ENCODE peak calls at places on chromosome 21, in four cellular contexts. V is IMR-90, B is K562, Y is GM12878. X is an unnamed sample.

GRCh38 chr21:33662046-33662445 is 19.7 kb downstream of the ITSN1 start:
- DNase-seq in V (no peak), B (no peak), Y (no peak), X (no peak)

GRCh38 chr21:33914188-33914587 is 1.4 kb downstream of the ATP5PO start:
- DNase-seq in V (no peak), B (no peak), Y (no peak), X (no peak)

GRCh38 chr21:30463713-30464112 is 16.5 kb downstream of the KRTAP19-1 start:
- DNase-seq in V (no peak), B (peak), Y (no peak), X (no peak)

GRCh38 chr21:17736072-17736471 is 83.1 kb downstream of the C21orf91 start:
- DNase-seq in V (no peak), B (no peak), Y (no peak), X (no peak)

GRCh38 chr21:32733356-32733755 is 5.5 kb upstream of the SYNJ1 start:
- DNase-seq in V (no peak), B (no peak), Y (no peak), X (no peak)

GRCh38 chr21:34602061-34602460 is 12.9 kb downstream of the RCAN1 start:
- DNase-seq in V (no peak), B (no peak), Y (no peak), X (no peak)

GRCh38 chr21:17598437-17598836 is 14.3 kb downstream of the BTG3 start:
- DNase-seq in V (no peak), B (no peak), Y (no peak), X (no peak)

GRCh38 chr21:34980423-34981115 is 68.5 kb downstream of the RUNX1 start:
- DNase-seq in V (no peak), B (no peak), Y (no peak), X (no peak)

GRCh38 chr21:16330340-16331319 is 600.8 kb downstream of the USP25 start:
- DNase-seq in V (peak), B (no peak), Y (no peak), X (peak)

GRCh38 chr21:33078907-33079582 is 9.1 kb downstream of the OLIG1 start:
- DNase-seq in V (peak), B (peak), Y (peak), X (peak)

GRCh38 chr21:16046625-16047340 is 317.0 kb downstream of the USP25 start:
- DNase-seq in V (peak), B (no peak), Y (no peak), X (peak)

GRCh38 chr21:32083175-32083574 is 195.7 kb downstream of the MIS18A start:
- DNase-seq in V (peak), B (no peak), Y (no peak), X (no peak)

GRCh38 chr21:30598802-30599201 is at the start of gene KRTAP6-2:
- DNase-seq in V (no peak), B (no peak), Y (no peak), X (no peak)

GRCh38 chr21:32994305-32994704 is 31.4 kb upstream of the OLIG2 start:
- DNase-seq in V (peak), B (peak), Y (no peak), X (no peak)

GRCh38 chr21:23887709-23888303 is 1719.5 kb downstream of the MRPL39 start:
- DNase-seq in V (no peak), B (no peak), Y (no peak), X (no peak)

GRCh38 chr21:32410916-32411315 is 1.6 kb upstream of the EVA1C start:
- DNase-seq in V (no peak), B (no peak), Y (no peak), X (no peak)

GRCh38 chr21:25507522-25507921 is 99.8 kb downstream of the MRPL39 start:
- DNase-seq in V (peak), B (no peak), Y (no peak), X (peak)

GRCh38 chr21:32806810-32807386 is 35.3 kb upstream of the PAXBP1 start:
- DNase-seq in V (peak), B (no peak), Y (no peak), X (no peak)

GRCh38 chr21:15625363-15625762 is 104.4 kb upstream of the USP25 start:
- DNase-seq in V (no peak), B (no peak), Y (no peak), X (no peak)

GRCh38 chr21:17519208-17519738 is 6.4 kb downstream of the CXADR start:
- DNase-seq in V (no peak), B (no peak), Y (no peak), X (no peak)

GRCh38 chr21:15140321-15141019 is 75.7 kb upstream of the NRIP1 start:
- DNase-seq in V (no peak), B (no peak), Y (no peak), X (peak)

GRCh38 chr21:34186119-34186719 is 112.8 kb downstream of the MRPS6 start:
- DNase-seq in V (no peak), B (peak), Y (no peak), X (no peak)

GRCh38 chr21:8991968-8992621 is 1529.3 kb upstream of the TPTE start:
- DNase-seq in V (no peak), B (no peak), Y (no peak), X (peak)

GRCh38 chr21:21111309-21111920 is 113.2 kb downstream of the NCAM2 start:
- DNase-seq in V (no peak), B (no peak), Y (no peak), X (no peak)

GRCh38 chr21:44510508-44511218 is 29.3 kb downstream of the KRTAP10-1 start:
- DNase-seq in V (no peak), B (peak), Y (no peak), X (peak)
- TF ChIP-seq ELK1 in V (no peak), B (no peak), Y (no peak), X (no peak)

GRCh38 chr21:43345746-43346409 is 81.1 kb downstream of the SIK1 start:
- DNase-seq in V (peak), B (peak), Y (no peak), X (no peak)
- TF ChIP-seq ELK1 in V (no peak), B (no peak), Y (no peak), X (no peak)

DNA sequence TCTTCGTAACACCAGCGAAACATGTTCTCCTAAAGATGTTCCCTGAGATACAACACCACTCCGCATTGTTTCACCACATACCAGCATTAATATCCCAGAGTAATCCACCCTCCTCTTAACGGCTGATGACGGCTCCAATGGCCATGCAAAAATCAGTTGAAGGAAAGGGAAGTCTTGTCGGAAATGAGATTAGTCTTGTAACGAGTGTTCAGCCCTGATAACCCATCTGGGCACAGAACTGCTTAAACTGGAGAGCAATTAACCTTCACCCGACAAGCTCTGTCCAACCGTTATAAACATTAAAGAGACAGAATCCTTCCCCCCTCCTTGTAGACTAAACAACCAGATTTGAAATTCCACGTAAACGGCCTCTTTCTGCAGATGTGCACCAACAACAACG is 21.9 kb downstream of the ERG start:
- DNase-seq in V (no peak), B (no peak), Y (no peak), X (no peak)
- TF ChIP-seq ELK1 in V (no peak), B (no peak), Y (no peak), X (no peak)

GRCh38 chr21:29221259-29221744 is 77.4 kb upstream of the BACH1 start:
- DNase-seq in V (peak), B (no peak), Y (no peak), X (no peak)
- TF ChIP-seq ELK1 in V (no peak), B (no peak), Y (no peak), X (no peak)

DNA sequence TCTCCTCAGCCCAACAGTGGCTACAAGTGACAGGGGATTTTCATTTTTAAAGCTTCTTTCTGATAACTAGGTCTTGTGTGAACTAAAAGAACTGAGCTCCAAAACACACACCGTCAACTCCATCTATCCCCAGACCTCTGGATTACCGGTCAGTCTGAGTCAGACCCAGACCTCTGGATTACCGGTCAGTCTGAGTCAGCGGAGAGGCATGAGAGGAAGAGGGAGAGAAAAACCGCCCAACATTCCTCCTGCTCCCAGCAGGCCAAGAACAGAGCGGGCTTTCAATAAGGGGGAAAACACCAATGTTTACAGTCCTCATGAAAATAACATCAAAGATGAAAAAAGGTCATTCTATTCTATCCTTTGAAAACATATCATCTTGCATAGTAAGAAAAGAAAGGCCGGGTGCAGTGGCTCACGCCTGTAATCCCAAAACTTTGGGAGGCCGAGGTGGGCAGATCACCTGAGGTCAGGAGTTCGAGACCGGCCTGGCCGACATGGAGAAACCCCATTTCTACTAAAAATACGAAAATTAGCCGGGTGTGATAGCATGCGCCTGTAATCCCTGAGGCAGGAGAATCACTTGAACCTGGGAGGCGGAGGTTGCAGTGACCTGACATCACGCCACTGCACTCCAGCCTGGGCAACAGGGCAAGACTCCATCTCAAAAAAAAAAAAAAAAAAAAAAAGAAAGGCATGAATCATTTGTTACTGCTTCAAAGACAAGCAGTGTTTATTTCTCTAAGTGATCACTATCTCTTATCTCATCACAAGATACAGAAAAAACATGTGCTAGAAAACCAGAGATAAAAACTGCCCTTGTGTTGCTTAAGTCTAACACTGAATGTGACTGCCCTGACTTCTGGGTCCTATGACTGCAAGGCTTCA is 3.4 kb downstream of the PTTG1IP start:
- DNase-seq in V (peak), B (no peak), Y (no peak), X (peak)
- TF ChIP-seq ELK1 in V (no peak), B (no peak), Y (no peak), X (no peak)

GRCh38 chr21:26833011-26833410 is 12.2 kb downstream of the ADAMTS1 start:
- DNase-seq in V (no peak), B (no peak), Y (no peak), X (no peak)

GRCh38 chr21:26835027-26835713 is 10.0 kb downstream of the ADAMTS1 start:
- DNase-seq in V (peak), B (no peak), Y (no peak), X (no peak)

GRCh38 chr21:26832513-26832912 is 12.7 kb downstream of the ADAMTS1 start:
- DNase-seq in V (no peak), B (no peak), Y (no peak), X (no peak)

GRCh38 chr21:26834181-26834945 is 10.8 kb downstream of the ADAMTS1 start:
- DNase-seq in V (peak), B (no peak), Y (no peak), X (no peak)

GRCh38 chr21:26833460-26833939 is 11.7 kb downstream of the ADAMTS1 start:
- DNase-seq in V (no peak), B (no peak), Y (no peak), X (no peak)
- TF ChIP-seq ELK1 in V (no peak), B (no peak), Y (no peak), X (no peak)

GRCh38 chr21:42530167-42530518 is 16.5 kb downstream of the SLC37A1 start:
- DNase-seq in V (no peak), B (no peak), Y (no peak), X (no peak)
- TF ChIP-seq ELK1 in V (no peak), B (no peak), Y (no peak), X (no peak)

GRCh38 chr21:45637883-45638282 is 5.6 kb upstream of the PCBP3 start:
- DNase-seq in V (no peak), B (no peak), Y (no peak), X (no peak)
- TF ChIP-seq ELK1 in V (no peak), B (no peak), Y (no peak), X (no peak)

GRCh38 chr21:37064841-37065240 is 8.0 kb downstream of the PIGP start:
- DNase-seq in V (peak), B (no peak), Y (no peak), X (no peak)

GRCh38 chr21:37060296-37060695 is 12.6 kb downstream of the PIGP start:
- DNase-seq in V (peak), B (no peak), Y (no peak), X (peak)

GRCh38 chr21:37062592-37062933 is 10.3 kb downstream of the PIGP start:
- DNase-seq in V (no peak), B (no peak), Y (no peak), X (no peak)

GRCh38 chr21:37063433-37063832 is 9.4 kb downstream of the PIGP start:
- DNase-seq in V (no peak), B (no peak), Y (no peak), X (no peak)

DNA sequence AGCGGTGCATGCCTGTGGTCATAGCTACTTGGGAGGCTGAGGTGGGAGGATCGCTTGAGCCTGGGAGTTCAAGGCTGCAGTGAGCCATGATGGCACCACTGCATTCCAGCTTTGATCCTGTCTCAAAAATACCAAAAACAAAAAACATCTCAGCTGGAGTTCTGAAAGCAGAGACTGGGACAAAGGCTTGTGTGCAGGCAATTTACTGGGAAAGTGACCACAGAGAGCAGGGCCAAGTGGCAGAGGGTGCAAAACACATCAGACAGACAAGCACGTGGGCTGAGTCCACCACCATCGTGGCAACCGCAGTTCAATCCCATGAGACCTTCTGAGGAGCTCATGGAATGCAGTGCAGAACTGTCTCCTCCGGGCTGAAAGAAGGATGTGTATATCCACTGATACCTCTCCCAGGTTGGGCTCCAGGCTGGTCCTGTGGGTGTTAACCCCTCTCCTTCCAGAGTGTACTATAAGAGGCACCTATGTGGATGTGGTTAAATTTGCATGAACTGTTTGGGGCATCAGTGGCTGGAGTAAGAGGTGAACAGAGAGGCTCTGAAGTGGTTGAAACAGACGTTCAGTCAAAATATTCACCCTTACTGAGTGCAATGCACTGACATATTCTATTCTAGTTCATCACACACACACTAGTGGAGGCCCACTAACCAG is 10.8 kb downstream of the PIGP start:
- DNase-seq in V (no peak), B (no peak), Y (no peak), X (no peak)
- TF ChIP-seq ELK1 in V (no peak), B (no peak), Y (no peak), X (no peak)

DNA sequence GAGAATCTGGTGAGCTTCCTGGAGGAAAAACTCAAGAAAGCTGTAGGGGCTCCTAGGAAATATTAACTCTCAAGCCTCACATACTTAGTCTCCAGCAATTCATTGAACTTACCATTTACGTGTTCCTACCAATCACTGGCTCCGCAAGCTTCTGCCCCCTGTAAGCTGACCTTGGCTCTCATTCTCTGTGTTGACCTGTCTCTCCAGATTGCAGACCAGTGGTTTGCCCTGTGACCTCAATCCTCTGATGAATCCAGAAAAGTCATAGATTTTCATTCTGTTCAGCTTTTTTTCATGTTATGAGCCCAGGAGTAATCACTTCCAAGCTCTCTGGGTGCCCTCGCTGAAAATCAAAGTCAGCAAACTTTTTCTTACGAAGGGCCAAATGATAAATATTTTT is 241.9 kb downstream of the DSCAM start:
- DNase-seq in V (no peak), B (no peak), Y (no peak), X (no peak)
- TF ChIP-seq ELK1 in V (no peak), B (no peak), Y (no peak), X (no peak)

X was measured in A549.